ENCODE peak calls at places on chromosome 3, in four cellular contexts. One of them, this sample, is unnamed.

GRCh38 chr3:143676742-143677141 is 171.5 kb downstream of the SLC9A9 start:
- DNase-seq in H1: no peak
- DNase-seq in NT2/D1: no peak
- DNase-seq in HepG2: no peak
- DNase-seq in this sample: no peak

GRCh38 chr3:53817809-53818208 is 28.4 kb downstream of the CHDH start:
- DNase-seq in H1: no peak
- DNase-seq in HepG2: no peak
- DNase-seq in NT2/D1: no peak
- DNase-seq in this sample: no peak

GRCh38 chr3:167750273-167750971 is 14.9 kb downstream of the SERPINI1 start:
- DNase-seq in HepG2: no peak
- DNase-seq in H1: no peak
- DNase-seq in NT2/D1: no peak
- DNase-seq in this sample: peak; percentile 52

GRCh38 chr3:52846427-52846983 is 11.7 kb upstream of the MUSTN1 start:
- DNase-seq in H1: no peak
- DNase-seq in NT2/D1: no peak
- DNase-seq in HepG2: no peak
- DNase-seq in this sample: no peak

GRCh38 chr3:154887869-154888268 is 192.2 kb upstream of the MME start:
- DNase-seq in HepG2: no peak
- DNase-seq in NT2/D1: no peak
- DNase-seq in H1: no peak
- DNase-seq in this sample: no peak

GRCh38 chr3:100563228-100563627 is 46.2 kb upstream of the ADGRG7 start:
- DNase-seq in H1: no peak
- DNase-seq in NT2/D1: no peak
- DNase-seq in HepG2: no peak
- DNase-seq in this sample: no peak

GRCh38 chr3:112687621-112688020 is 46.7 kb upstream of the CCDC80 start:
- DNase-seq in NT2/D1: no peak
- DNase-seq in H1: no peak
- DNase-seq in HepG2: no peak
- DNase-seq in this sample: no peak

GRCh38 chr3:27095588-27096222 is 273.5 kb downstream of the NEK10 start:
- DNase-seq in NT2/D1: no peak
- DNase-seq in HepG2: no peak
- DNase-seq in H1: no peak
- DNase-seq in this sample: no peak

GRCh38 chr3:106126836-106127235 is 258.0 kb upstream of the CBLB start:
- DNase-seq in HepG2: no peak
- DNase-seq in NT2/D1: no peak
- DNase-seq in H1: no peak
- DNase-seq in this sample: no peak

GRCh38 chr3:104584702-104585101 is 782.0 kb upstream of the ALCAM start:
- DNase-seq in H1: no peak
- DNase-seq in HepG2: no peak
- DNase-seq in NT2/D1: no peak
- DNase-seq in this sample: no peak

GRCh38 chr3:46359748-46360509 is 6.0 kb downstream of the CCR2 start:
- DNase-seq in H1: no peak
- DNase-seq in HepG2: no peak
- DNase-seq in NT2/D1: no peak
- DNase-seq in this sample: peak; percentile 68

GRCh38 chr3:128123231-128123537 is 428 bp downstream of the RUVBL1 start:
- DNase-seq in H1: no peak
- DNase-seq in HepG2: no peak
- DNase-seq in NT2/D1: no peak
- DNase-seq in this sample: no peak

GRCh38 chr3:32177702-32178198 is 60.7 kb upstream of the CMTM8 start:
- DNase-seq in H1: no peak
- DNase-seq in HepG2: peak; percentile 88
- DNase-seq in NT2/D1: peak; percentile 65
- DNase-seq in this sample: no peak

GRCh38 chr3:130737622-130738021 is 9.0 kb downstream of the PIK3R4 start:
- DNase-seq in HepG2: no peak
- DNase-seq in NT2/D1: no peak
- DNase-seq in H1: no peak
- DNase-seq in this sample: no peak

GRCh38 chr3:107421170-107421792 is 44.0 kb downstream of the CCDC54 start:
- DNase-seq in HepG2: peak; percentile 52
- DNase-seq in H1: no peak
- DNase-seq in NT2/D1: no peak
- DNase-seq in this sample: no peak

GRCh38 chr3:6965881-6966280 is 105.0 kb downstream of the GRM7 start:
- DNase-seq in H1: no peak
- DNase-seq in NT2/D1: no peak
- DNase-seq in HepG2: no peak
- DNase-seq in this sample: no peak

GRCh38 chr3:180421711-180422110 is 180.3 kb upstream of the TTC14 start:
- DNase-seq in NT2/D1: no peak
- DNase-seq in H1: no peak
- DNase-seq in HepG2: no peak
- DNase-seq in this sample: no peak

GRCh38 chr3:37181766-37182165 is 7.4 kb upstream of the LRRFIP2 start:
- DNase-seq in H1: no peak
- DNase-seq in HepG2: no peak
- DNase-seq in NT2/D1: no peak
- DNase-seq in this sample: no peak

GRCh38 chr3:158700559-158700958 is 28.1 kb upstream of the LXN start:
- DNase-seq in NT2/D1: no peak
- DNase-seq in HepG2: no peak
- DNase-seq in H1: no peak
- DNase-seq in this sample: no peak

GRCh38 chr3:73448761-73449290 is 175.9 kb downstream of the PDZRN3 start:
- DNase-seq in NT2/D1: no peak
- DNase-seq in HepG2: no peak
- DNase-seq in H1: no peak
- DNase-seq in this sample: peak; percentile 94

GRCh38 chr3:27387625-27388024 is 18.4 kb upstream of the NEK10 start:
- DNase-seq in H1: no peak
- DNase-seq in HepG2: no peak
- DNase-seq in NT2/D1: peak; percentile 13
- DNase-seq in this sample: no peak

GRCh38 chr3:179037361-179037760 is 34.2 kb downstream of the ZMAT3 start:
- DNase-seq in H1: no peak
- DNase-seq in HepG2: no peak
- DNase-seq in NT2/D1: no peak
- DNase-seq in this sample: no peak

GRCh38 chr3:113140876-113141275 is 70.5 kb upstream of the BOC start:
- DNase-seq in HepG2: no peak
- DNase-seq in H1: no peak
- DNase-seq in NT2/D1: no peak
- DNase-seq in this sample: no peak

GRCh38 chr3:196624008-196624790 is 15.3 kb upstream of the NRROS start:
- DNase-seq in HepG2: no peak
- DNase-seq in NT2/D1: no peak
- DNase-seq in H1: no peak
- DNase-seq in this sample: no peak

GRCh38 chr3:188064831-188065493 is 89.0 kb upstream of the LPP start:
- DNase-seq in H1: no peak
- DNase-seq in HepG2: peak; percentile 57
- DNase-seq in NT2/D1: no peak
- DNase-seq in this sample: no peak

GRCh38 chr3:149375164-149375823 is 2.2 kb downstream of the TM4SF1 start:
- DNase-seq in NT2/D1: no peak
- DNase-seq in HepG2: no peak
- DNase-seq in H1: no peak
- DNase-seq in this sample: no peak

GRCh38 chr3:48661501-48662139 is 1.1 kb downstream of the CELSR3 start:
- DNase-seq in HepG2: peak; percentile 52
- DNase-seq in H1: no peak
- DNase-seq in NT2/D1: no peak
- DNase-seq in this sample: no peak

GRCh38 chr3:163422671-163423070 is 1655.6 kb downstream of the SI start:
- DNase-seq in NT2/D1: no peak
- DNase-seq in H1: no peak
- DNase-seq in HepG2: no peak
- DNase-seq in this sample: no peak

GRCh38 chr3:150370129-150370602 is 37.9 kb upstream of the TSC22D2 start:
- DNase-seq in H1: peak; percentile 66
- DNase-seq in HepG2: peak; percentile 24
- DNase-seq in NT2/D1: peak; percentile 79
- DNase-seq in this sample: no peak

GRCh38 chr3:170002231-170002630 is 35.6 kb upstream of the GPR160 start:
- DNase-seq in HepG2: no peak
- DNase-seq in NT2/D1: no peak
- DNase-seq in H1: no peak
- DNase-seq in this sample: no peak

GRCh38 chr3:30232142-30232541 is 374.3 kb upstream of the TGFBR2 start:
- DNase-seq in NT2/D1: no peak
- DNase-seq in HepG2: no peak
- DNase-seq in H1: no peak
- DNase-seq in this sample: no peak

GRCh38 chr3:28576590-28577220 is 228.1 kb upstream of the AZI2 start:
- DNase-seq in HepG2: no peak
- DNase-seq in NT2/D1: no peak
- DNase-seq in H1: no peak
- DNase-seq in this sample: no peak

GRCh38 chr3:28575100-28575747 is 226.6 kb upstream of the AZI2 start:
- DNase-seq in NT2/D1: peak; percentile 23
- DNase-seq in HepG2: no peak
- DNase-seq in H1: no peak
- DNase-seq in this sample: no peak

GRCh38 chr3:28574036-28574435 is 225.4 kb upstream of the AZI2 start:
- DNase-seq in NT2/D1: no peak
- DNase-seq in HepG2: no peak
- DNase-seq in H1: no peak
- DNase-seq in this sample: no peak

GRCh38 chr3:28577941-28578340 is 229.3 kb upstream of the AZI2 start:
- DNase-seq in NT2/D1: no peak
- DNase-seq in H1: no peak
- DNase-seq in HepG2: no peak
- DNase-seq in this sample: no peak

DNA sequence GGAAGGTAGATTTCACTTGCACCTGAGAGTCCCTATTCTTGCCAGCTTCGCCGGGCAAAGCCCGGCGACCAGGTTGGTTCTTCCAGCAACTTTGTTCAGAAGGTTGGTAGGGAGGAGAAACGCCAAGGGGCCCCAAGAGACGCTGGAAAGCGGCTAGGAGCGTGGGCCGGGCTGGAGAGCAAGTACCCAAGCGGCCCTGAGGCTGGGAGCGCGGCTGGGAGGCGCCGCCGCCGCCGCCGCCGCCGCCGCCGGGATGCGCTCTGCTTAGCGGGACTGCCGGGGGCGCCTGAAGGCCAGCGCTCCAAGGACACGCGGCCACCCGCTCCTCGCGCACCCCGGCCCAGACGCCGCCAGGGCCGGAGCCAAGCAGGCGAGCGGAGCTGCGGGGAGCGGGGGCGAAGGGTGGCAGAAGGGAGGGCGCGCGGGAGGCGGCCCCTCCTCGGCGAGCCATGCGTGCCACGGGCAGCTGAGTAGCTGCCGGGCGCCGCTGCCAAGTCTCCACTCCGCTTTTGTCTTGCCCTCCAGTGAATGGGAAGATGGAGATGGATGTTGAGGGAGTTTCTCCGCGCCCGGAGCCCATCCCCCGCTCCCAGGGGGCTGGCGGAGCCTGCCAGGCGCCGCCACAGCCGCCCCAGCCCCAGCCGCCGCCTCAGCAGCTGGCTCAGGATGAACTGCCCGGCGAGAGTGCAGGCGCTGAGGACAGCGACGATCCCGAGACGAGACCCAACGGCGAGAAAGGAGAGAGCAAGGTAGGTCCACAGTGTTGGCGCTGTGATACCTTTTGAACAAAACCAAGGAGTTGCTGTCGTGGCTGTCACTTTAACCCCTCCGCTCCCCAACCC is 227.3 kb upstream of the AZI2 start:
- DNase-seq in H1: no peak
- DNase-seq in HepG2: no peak
- DNase-seq in NT2/D1: peak; percentile 30
- DNase-seq in this sample: no peak
- H3K4me3 ChIP-seq in H1: peak overlapping the region; percentile 70
- H3K4me3 ChIP-seq in HepG2: no peak overlapping the region
- H3K4me3 ChIP-seq in NT2/D1: peak overlapping the region; percentile 69
- H3K4me3 ChIP-seq in this sample: no peak overlapping the region

DNA sequence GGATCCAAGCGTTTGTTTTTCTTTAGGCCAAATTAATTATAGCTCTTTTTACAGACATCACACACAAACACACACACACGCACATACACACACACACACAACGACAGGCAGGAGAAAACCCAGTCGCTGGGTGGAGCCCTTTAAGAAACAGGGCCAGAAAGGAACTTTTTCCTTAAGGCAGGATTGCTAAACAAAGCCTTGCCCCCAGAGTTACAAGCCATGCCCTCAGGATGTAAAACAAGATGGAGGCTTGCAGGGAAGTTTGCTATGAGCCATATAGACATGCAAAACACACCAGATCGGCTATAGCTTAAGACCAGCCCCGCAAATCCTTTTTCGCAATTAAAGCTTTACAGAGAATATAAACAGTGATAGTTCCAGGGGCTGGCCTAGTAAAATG is 16.3 kb upstream of the IQCF2 start:
- DNase-seq in NT2/D1: peak; percentile 65
- DNase-seq in H1: peak; percentile 34
- DNase-seq in HepG2: no peak
- DNase-seq in this sample: no peak
- TF ChIP-seq SUZ12 in NT2/D1: no peak
- TF ChIP-seq SUZ12 in H1: no peak
- TF ChIP-seq SUZ12 in HepG2: no peak
- TF ChIP-seq SUZ12 in this sample: no peak

GRCh38 chr3:108462899-108463298 is 47.5 kb downstream of the MYH15 start:
- DNase-seq in NT2/D1: no peak
- DNase-seq in H1: no peak
- DNase-seq in HepG2: no peak
- DNase-seq in this sample: no peak

GRCh38 chr3:108459225-108459624 is 51.2 kb downstream of the MYH15 start:
- DNase-seq in HepG2: no peak
- DNase-seq in NT2/D1: no peak
- DNase-seq in H1: no peak
- DNase-seq in this sample: no peak

GRCh38 chr3:108461641-108462040 is 48.8 kb downstream of the MYH15 start:
- DNase-seq in NT2/D1: no peak
- DNase-seq in H1: no peak
- DNase-seq in HepG2: no peak
- DNase-seq in this sample: no peak
- H3K4me3 ChIP-seq in NT2/D1: no peak overlapping the region
- H3K4me3 ChIP-seq in H1: no peak overlapping the region
- H3K4me3 ChIP-seq in HepG2: no peak overlapping the region
- H3K4me3 ChIP-seq in this sample: no peak overlapping the region

GRCh38 chr3:11047500-11047899 is 55.0 kb downstream of the SLC6A1 start:
- DNase-seq in HepG2: no peak
- DNase-seq in H1: no peak
- DNase-seq in NT2/D1: no peak
- DNase-seq in this sample: no peak

GRCh38 chr3:11050666-11051323 is 58.2 kb downstream of the SLC6A1 start:
- DNase-seq in HepG2: no peak
- DNase-seq in H1: no peak
- DNase-seq in NT2/D1: no peak
- DNase-seq in this sample: no peak

GRCh38 chr3:11045536-11045935 is 53.0 kb downstream of the SLC6A1 start:
- DNase-seq in H1: no peak
- DNase-seq in HepG2: no peak
- DNase-seq in NT2/D1: no peak
- DNase-seq in this sample: no peak
- TF ChIP-seq SUZ12 in H1: no peak
- TF ChIP-seq SUZ12 in HepG2: no peak
- TF ChIP-seq SUZ12 in NT2/D1: no peak
- TF ChIP-seq SUZ12 in this sample: no peak

GRCh38 chr3:24264011-24264410 is 230.6 kb downstream of the THRB start:
- DNase-seq in HepG2: no peak
- DNase-seq in NT2/D1: no peak
- DNase-seq in H1: no peak
- DNase-seq in this sample: no peak
- H3K4me3 ChIP-seq in HepG2: no peak overlapping the region
- H3K4me3 ChIP-seq in NT2/D1: no peak overlapping the region
- H3K4me3 ChIP-seq in H1: no peak overlapping the region
- H3K4me3 ChIP-seq in this sample: no peak overlapping the region

This sample was measured in GM12878.